ENCODE peak calls at places on chromosomes 7 and 10, in six cellular contexts. F is HepG2, V is WTC11, O is HCT116, Y is K562, U is GM12878. Z is an unnamed sample.

GRCh38 chr10:97851341-97852001 is 1.8 kb downstream of the GOLGA7B start:
- DNase-seq in U (no peak), O (no peak), V (no peak), F (no peak), Y (no peak), Z (no peak)

GRCh38 chr7:32942783-32943653 is 14.2 kb upstream of the FKBP9 start:
- DNase-seq in V (peak; percentile 82), F (peak; percentile 59), U (no peak), O (peak; percentile 50), Y (peak; percentile 89), Z (no peak)

GRCh38 chr7:43647772-43648643 is 65.1 kb downstream of the STK17A start:
- DNase-seq in O (peak; percentile 67), V (no peak), U (peak; percentile 85), Y (no peak), F (peak; percentile 33), Z (no peak)

GRCh38 chr10:98403812-98404504 is 11.0 kb downstream of the PYROXD2 start:
- DNase-seq in V (no peak), U (no peak), Y (no peak), O (no peak), F (no peak), Z (no peak)

GRCh38 chr10:60606343-60607080 is 171.8 kb upstream of the CDK1 start:
- DNase-seq in O (no peak), F (no peak), Y (no peak), U (no peak), V (no peak), Z (no peak)

GRCh38 chr7:130298927-130299326 is 6.0 kb downstream of the CPA4 start:
- DNase-seq in V (no peak), O (no peak), F (no peak), U (no peak), Y (no peak), Z (no peak)

GRCh38 chr10:98916751-98917150 is 318.9 kb downstream of the HPSE2 start:
- DNase-seq in V (no peak), O (no peak), Y (no peak), F (no peak), U (no peak), Z (no peak)

GRCh38 chr10:62814901-62815372 is 1.2 kb downstream of the EGR2 start:
- DNase-seq in O (no peak), U (no peak), V (peak; percentile 44), F (no peak), Y (no peak), Z (no peak)

GRCh38 chr7:128103498-128104108 is 72.4 kb upstream of the LRRC4 start:
- DNase-seq in F (peak; percentile 85), Y (no peak), O (no peak), V (no peak), U (no peak), Z (no peak)

DNA sequence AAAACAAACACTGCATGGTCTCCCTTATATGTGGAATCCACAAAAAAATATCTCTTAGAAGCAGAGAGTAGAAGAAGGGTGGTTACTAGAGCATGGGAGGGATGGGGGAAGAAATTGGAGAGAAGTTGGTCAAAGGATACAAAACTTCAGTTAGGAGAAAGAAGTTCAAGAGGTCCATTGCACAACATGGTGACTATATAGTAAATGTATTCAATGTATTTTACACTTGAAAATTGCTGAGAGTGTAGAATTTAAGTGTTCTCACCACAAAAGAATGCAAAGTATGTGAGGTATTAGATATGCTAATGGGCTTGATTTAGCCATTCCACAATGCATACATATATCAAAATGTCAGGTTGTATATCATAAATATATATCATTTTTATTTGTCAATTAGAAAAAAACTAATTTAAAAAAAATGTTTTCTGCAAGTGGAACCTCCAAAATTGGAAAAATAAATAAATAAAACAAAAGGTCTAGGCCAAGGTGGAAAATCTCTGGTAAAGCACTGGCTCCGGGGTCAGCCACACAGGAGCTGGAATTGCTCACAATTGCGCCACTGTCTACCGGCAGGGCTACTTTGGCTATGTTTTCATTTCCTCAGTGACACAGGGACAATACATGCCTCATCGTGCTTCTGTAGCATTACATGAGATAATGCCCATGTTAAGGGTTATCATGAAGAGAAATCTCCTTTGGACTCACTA is 231.9 kb upstream of the CELF2 start:
- DNase-seq in V (no peak), F (no peak), Y (no peak), U (no peak), O (no peak), Z (no peak)
- TF ChIP-seq ATF3 in V (no peak), F (no peak), Y (no peak), U (no peak), O (no peak), Z (no peak)

DNA sequence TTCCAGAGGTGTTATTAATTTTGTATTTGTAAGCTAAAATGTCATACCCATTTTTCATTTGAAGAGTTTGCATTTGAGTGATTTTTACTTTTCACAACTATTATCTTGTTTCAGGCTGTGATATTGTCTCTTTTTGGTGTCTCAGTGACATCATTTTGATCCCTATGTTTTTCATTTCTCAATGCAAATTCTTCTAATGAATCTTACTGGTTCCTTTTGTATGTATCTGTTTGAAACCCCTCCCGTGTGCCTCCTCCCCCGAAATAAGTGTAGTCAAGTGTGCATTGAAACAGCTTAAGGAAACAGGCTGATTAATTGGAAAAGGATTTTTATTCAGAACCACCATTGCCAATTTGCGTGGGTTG is 77.8 kb downstream of the SHH start:
- DNase-seq in U (no peak), Y (no peak), V (no peak), O (no peak), F (no peak), Z (no peak)
- TF ChIP-seq ATF3 in U (no peak), Y (no peak), V (no peak), O (no peak), F (no peak), Z (no peak)

DNA sequence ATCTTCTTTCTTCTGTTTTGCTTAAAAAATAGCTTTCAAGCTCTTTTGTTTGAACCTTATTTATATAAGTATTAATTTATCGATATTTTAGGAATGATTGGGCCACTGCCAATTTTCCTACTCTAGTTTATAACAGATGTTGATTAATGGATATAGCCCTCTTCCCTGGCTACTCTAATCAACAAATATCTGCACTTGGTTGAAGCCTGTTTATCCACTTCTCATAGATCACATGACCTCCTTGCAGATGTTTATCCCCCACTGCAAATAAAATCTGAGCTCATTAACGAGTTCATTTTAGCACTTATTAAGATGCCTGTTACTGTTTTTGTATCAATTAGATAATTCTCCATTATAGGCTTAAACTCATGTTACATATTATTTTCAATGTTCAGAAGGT is 715.3 kb downstream of the CNTNAP2 start:
- DNase-seq in Y (no peak), U (no peak), O (no peak), F (no peak), V (no peak), Z (no peak)
- TF ChIP-seq ATF3 in Y (no peak), U (no peak), O (no peak), F (no peak), V (no peak), Z (no peak)

DNA sequence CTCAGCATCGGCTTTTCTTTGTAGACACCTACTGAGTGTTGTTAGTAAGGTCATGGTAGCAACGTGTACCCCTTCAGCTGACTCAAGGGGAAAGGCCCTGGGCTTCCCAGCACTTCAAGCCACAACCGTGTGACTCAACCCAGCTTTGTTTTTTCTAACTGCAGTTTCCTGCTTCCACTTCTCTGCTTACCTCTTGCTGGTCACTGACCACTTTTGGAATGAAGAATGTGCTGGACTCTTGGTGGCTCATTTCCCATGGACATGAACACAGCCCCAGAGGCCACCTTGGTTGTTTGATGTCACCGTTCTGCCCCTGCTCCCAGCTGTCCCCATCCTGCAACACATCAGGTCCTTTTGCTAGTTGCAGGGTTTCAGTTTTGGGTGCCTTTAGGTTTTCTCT is 69.5 kb upstream of the ZNF438 start:
- DNase-seq in V (no peak), Y (no peak), F (no peak), U (peak; percentile 59), O (peak; percentile 85), Z (no peak)
- TF ChIP-seq ATF3 in V (no peak), Y (no peak), F (no peak), U (no peak), O (no peak), Z (no peak)

GRCh38 chr7:25312968-25313367 is 84.7 kb upstream of the NPVF start:
- DNase-seq in V (no peak), Y (no peak), F (no peak), O (no peak), U (no peak), Z (no peak)

GRCh38 chr7:25316366-25316765 is 88.1 kb upstream of the NPVF start:
- DNase-seq in V (no peak), U (no peak), Y (no peak), F (no peak), O (no peak), Z (no peak)

GRCh38 chr7:25311346-25311745 is 83.1 kb upstream of the NPVF start:
- DNase-seq in O (no peak), V (no peak), Y (no peak), F (no peak), U (no peak), Z (no peak)

GRCh38 chr7:25314729-25315267 is 86.5 kb upstream of the NPVF start:
- DNase-seq in Y (no peak), O (no peak), V (no peak), F (no peak), U (no peak), Z (no peak)

GRCh38 chr7:25314094-25314708 is 85.9 kb upstream of the NPVF start:
- DNase-seq in Y (no peak), O (no peak), V (no peak), U (no peak), F (no peak), Z (no peak)
- TF ChIP-seq ATF3 in Y (no peak), O (no peak), V (no peak), U (no peak), F (no peak), Z (no peak)

GRCh38 chr7:122166260-122166659 is 22.2 kb upstream of the AASS start:
- DNase-seq in F (no peak), U (no peak), O (no peak), V (no peak), Y (no peak), Z (no peak)
- TF ChIP-seq ATF3 in F (no peak), U (no peak), O (no peak), V (no peak), Y (no peak), Z (no peak)

GRCh38 chr10:103812431-103812830 is 42.9 kb downstream of the SH3PXD2A start:
- DNase-seq in Y (no peak), F (no peak), O (no peak), U (no peak), V (no peak), Z (no peak)
- TF ChIP-seq ATF3 in Y (no peak), F (no peak), O (no peak), U (no peak), V (no peak), Z (no peak)

DNA sequence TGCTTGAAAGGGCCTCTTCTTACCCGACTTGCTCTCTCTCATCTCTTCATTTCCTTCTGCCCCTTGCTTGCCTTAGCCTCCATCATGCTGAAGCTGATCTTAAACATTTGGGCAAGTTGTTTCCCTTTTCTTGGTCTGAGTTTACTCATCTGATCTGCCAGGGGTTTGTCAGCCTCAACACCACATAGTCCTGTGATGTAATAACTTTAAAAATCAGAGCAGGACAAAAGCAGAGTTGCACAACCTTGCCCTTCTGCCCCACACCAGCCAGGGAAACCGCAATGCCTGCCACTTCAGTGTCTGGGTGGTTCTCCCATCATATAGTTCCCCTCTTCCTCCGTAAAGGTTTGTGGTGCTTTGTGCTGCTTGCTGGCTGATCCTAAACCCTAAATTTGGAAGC is 9.9 kb upstream of the LIPM start:
- DNase-seq in F (no peak), U (peak; percentile 4), V (no peak), Y (no peak), O (no peak), Z (no peak)
- TF ChIP-seq ATF3 in F (no peak), U (no peak), V (no peak), Y (no peak), O (no peak), Z (no peak)

GRCh38 chr7:30910369-30911073 is 1.1 kb upstream of the AQP1 start:
- DNase-seq in F (no peak), V (no peak), O (no peak), U (no peak), Y (no peak), Z (no peak)
- TF ChIP-seq ATF3 in F (no peak), V (no peak), O (no peak), U (no peak), Y (no peak), Z (no peak)

Z was measured in H1.